ENCODE peak calls at places on chromosomes 6 and 20, in six cellular contexts. M, O, X, T, R and P are unnamed samples.

GRCh38 chr6:128118401-128118800 is 217.5 kb upstream of the THEMIS start:
- DNase-seq in M (no peak), O (peak; percentile 77), X (no peak), T (peak; percentile 71), R (no peak), P (peak; percentile 24)

GRCh38 chr6:48733581-48733980 is 622.6 kb upstream of the PTCHD4 start:
- DNase-seq in M (no peak), O (no peak), X (no peak), T (peak; percentile 50), R (no peak), P (no peak)

GRCh38 chr6:170553686-170554085 is 483 bp upstream of the TBP start:
- DNase-seq in M (peak; percentile 44), O (no peak), X (no peak), T (no peak), R (peak; percentile 84), P (no peak)

GRCh38 chr6:164322533-164322932 is 908.0 kb downstream of the QKI start:
- DNase-seq in M (no peak), O (no peak), X (no peak), T (no peak), R (peak; percentile 64), P (peak; percentile 8)

GRCh38 chr6:154508573-154509375 is 1.7 kb downstream of the CNKSR3 start:
- DNase-seq in M (no peak), O (no peak), X (no peak), T (peak; percentile 46), R (peak; percentile 73), P (no peak)

GRCh38 chr6:34876451-34876850 is 11.4 kb downstream of the TAF11 start:
- DNase-seq in M (no peak), O (no peak), X (no peak), T (no peak), R (no peak), P (no peak)

GRCh38 chr20:5668529-5668868 is 81.7 kb upstream of the SHLD1 start:
- DNase-seq in M (no peak), O (no peak), X (no peak), T (no peak), R (no peak), P (no peak)

GRCh38 chr6:140175486-140175885 is 801.0 kb upstream of the CITED2 start:
- DNase-seq in M (no peak), O (no peak), X (no peak), T (peak; percentile 7), R (no peak), P (no peak)

GRCh38 chr20:18654448-18654773 is 66.6 kb downstream of the DTD1 start:
- DNase-seq in M (no peak), O (no peak), X (no peak), T (no peak), R (no peak), P (no peak)

GRCh38 chr20:9966966-9967365 is 67.8 kb upstream of the ANKEF1 start:
- DNase-seq in M (no peak), O (no peak), X (no peak), T (no peak), R (peak; percentile 27), P (no peak)

GRCh38 chr20:59994697-59995122 is 36.5 kb downstream of the CDH26 start:
- DNase-seq in M (no peak), O (no peak), X (no peak), T (peak; percentile 18), R (peak; percentile 97), P (no peak)

GRCh38 chr6:166542580-166542912 is 43.9 kb downstream of the RAMACL start:
- DNase-seq in M (no peak), O (no peak), X (no peak), T (peak; percentile 17), R (no peak), P (no peak)

GRCh38 chr20:36645998-36646397 is at the start of gene SLA2:
- DNase-seq in M (no peak), O (no peak), X (no peak), T (no peak), R (no peak), P (no peak)

GRCh38 chr6:157019115-157019628 is 242.0 kb downstream of the ARID1B start:
- DNase-seq in M (no peak), O (no peak), X (no peak), T (peak; percentile 22), R (peak; percentile 41), P (no peak)

GRCh38 chr6:89840538-89840937 is 10.9 kb downstream of the CASP8AP2 start:
- DNase-seq in M (no peak), O (no peak), X (no peak), T (peak; percentile 50), R (peak; percentile 6), P (no peak)

GRCh38 chr20:24934716-24935115 is 14.4 kb upstream of the CST7 start:
- DNase-seq in M (no peak), O (no peak), X (no peak), T (no peak), R (no peak), P (no peak)